ENCODE peak calls at places on chromosomes 13 and 19, in six cellular contexts. B is GM12865, N is GM23338, Q is kidney epithelial cell, W is choroid plexus epithelial cell, Y is adipocyte. M is an unnamed sample.

GRCh38 chr13:30862707-30863106 is 43.4 kb upstream of the MEDAG start:
- DNase-seq in N (peak), W (peak), Q (no peak), B (no peak), Y (no peak), M (no peak)

GRCh38 chr19:45147835-45148676 is 12.7 kb downstream of the NKPD1 start:
- DNase-seq in Y (no peak), N (peak), B (no peak), Q (no peak), W (no peak), M (no peak)

GRCh38 chr13:22821589-22821988 is 359.2 kb upstream of the SGCG start:
- DNase-seq in Q (no peak), W (no peak), Y (no peak), N (no peak), B (no peak), M (no peak)

GRCh38 chr19:12779162-12779993 is 4.0 kb upstream of the HOOK2 start:
- DNase-seq in Y (peak), N (peak), W (peak), B (peak), Q (no peak), M (peak)

GRCh38 chr19:29467824-29468401 is 57.9 kb upstream of the VSTM2B start:
- DNase-seq in B (peak), Q (peak), Y (no peak), N (peak), W (peak), M (no peak)

GRCh38 chr19:42024622-42025111 is 30.6 kb upstream of the ATP1A3 start:
- DNase-seq in N (no peak), B (no peak), Q (no peak), W (no peak), Y (peak), M (no peak)

GRCh38 chr19:15780595-15781418 is 6.7 kb upstream of the OR10H5 start:
- DNase-seq in Y (no peak), W (no peak), N (no peak), B (no peak), Q (no peak), M (no peak)

GRCh38 chr13:90315061-90315460 is 1032.4 kb upstream of the MIR17HG start:
- DNase-seq in N (peak), B (no peak), Y (no peak), W (no peak), Q (no peak), M (no peak)

GRCh38 chr13:47672245-47672975 is 328.7 kb downstream of the SUCLA2 start:
- DNase-seq in Y (peak), B (no peak), Q (no peak), N (no peak), W (peak), M (no peak)

GRCh38 chr19:29247912-29248311 is 35.0 kb upstream of the UQCRFS1 start:
- DNase-seq in N (no peak), W (no peak), B (no peak), Y (peak), Q (no peak), M (no peak)

GRCh38 chr13:106688940-106689339 is 121.0 kb upstream of the ARGLU1 start:
- DNase-seq in Q (no peak), N (no peak), W (no peak), B (no peak), Y (no peak), M (no peak)
- H3K4me3 ChIP-seq in Q (no peak), N (no peak), W (no peak), B (no peak), Y (no peak), M (no peak)

GRCh38 chr13:56400774-56401173 is 739.9 kb upstream of the PRR20A start:
- DNase-seq in Q (no peak), N (no peak), Y (no peak), B (no peak), W (no peak), M (no peak)
- H3K4me3 ChIP-seq in Q (no peak), N (no peak), Y (no peak), B (no peak), W (no peak), M (no peak)

GRCh38 chr19:13882419-13882795 is 5.5 kb downstream of the NANOS3 start:
- DNase-seq in B (no peak), N (no peak), Q (no peak), W (no peak), Y (no peak), M (no peak)
- H3K4me3 ChIP-seq in B (no peak), N (no peak), Q (no peak), W (no peak), Y (no peak), M (no peak)

GRCh38 chr19:6271721-6272410 is 7.9 kb downstream of the MLLT1 start:
- DNase-seq in Q (no peak), Y (peak), N (peak), W (peak), B (no peak), M (peak)
- H3K4me3 ChIP-seq in Q (no peak), Y (peak), N (peak), W (peak), B (no peak), M (no peak)

M was measured in right atrium auricular region.